ENCODE peak calls at places on chromosome 14, in ten cellular contexts. One of them, this sample, is unnamed.
A peak's percentile ranks its signal among the peaks of the same experiment; 100 is the strongest.

GRCh38 chr14:24734917-24735500 is 101.0 kb upstream of the GZMB start:
- DNase-seq in tibial nerve: no peak
- DNase-seq in HCT116: peak; percentile 39
- DNase-seq in A549: peak; percentile 7
- DNase-seq in lower leg skin: no peak
- DNase-seq in IMR-90: peak; percentile 69
- DNase-seq in upper lobe of left lung: no peak
- DNase-seq in gastrocnemius medialis: no peak
- DNase-seq in breast epithelium: no peak
- DNase-seq in adrenal gland: peak; percentile 32
- DNase-seq in this sample: no peak

GRCh38 chr14:60311417-60311816 is 62.4 kb downstream of the PPM1A start:
- DNase-seq in tibial nerve: no peak
- DNase-seq in HCT116: no peak
- DNase-seq in A549: no peak
- DNase-seq in lower leg skin: no peak
- DNase-seq in IMR-90: peak; percentile 66
- DNase-seq in upper lobe of left lung: no peak
- DNase-seq in gastrocnemius medialis: no peak
- DNase-seq in breast epithelium: no peak
- DNase-seq in adrenal gland: no peak
- DNase-seq in this sample: no peak

GRCh38 chr14:50335989-50336391 is 23.9 kb downstream of the DMAC2L start:
- DNase-seq in tibial nerve: no peak
- DNase-seq in HCT116: no peak
- DNase-seq in A549: no peak
- DNase-seq in lower leg skin: no peak
- DNase-seq in IMR-90: peak; percentile 65
- DNase-seq in upper lobe of left lung: no peak
- DNase-seq in gastrocnemius medialis: no peak
- DNase-seq in breast epithelium: no peak
- DNase-seq in adrenal gland: no peak
- DNase-seq in this sample: no peak

GRCh38 chr14:91985521-91986255 is 38.2 kb upstream of the FBLN5 start:
- DNase-seq in tibial nerve: no peak
- DNase-seq in HCT116: no peak
- DNase-seq in A549: no peak
- DNase-seq in lower leg skin: no peak
- DNase-seq in IMR-90: peak; percentile 17
- DNase-seq in upper lobe of left lung: no peak
- DNase-seq in gastrocnemius medialis: no peak
- DNase-seq in breast epithelium: no peak
- DNase-seq in adrenal gland: no peak
- DNase-seq in this sample: no peak

GRCh38 chr14:77988096-77988870 is 181.9 kb upstream of the NRXN3 start:
- DNase-seq in tibial nerve: no peak
- DNase-seq in HCT116: no peak
- DNase-seq in A549: no peak
- DNase-seq in lower leg skin: no peak
- DNase-seq in IMR-90: no peak
- DNase-seq in upper lobe of left lung: no peak
- DNase-seq in gastrocnemius medialis: no peak
- DNase-seq in breast epithelium: no peak
- DNase-seq in adrenal gland: no peak
- DNase-seq in this sample: no peak

GRCh38 chr14:71725802-71726638 is 206.2 kb upstream of the RGS6 start:
- DNase-seq in tibial nerve: no peak
- DNase-seq in HCT116: no peak
- DNase-seq in A549: no peak
- DNase-seq in lower leg skin: no peak
- DNase-seq in IMR-90: peak; percentile 86
- DNase-seq in upper lobe of left lung: no peak
- DNase-seq in gastrocnemius medialis: no peak
- DNase-seq in breast epithelium: no peak
- DNase-seq in adrenal gland: no peak
- DNase-seq in this sample: no peak

GRCh38 chr14:88804035-88804434 is 11.3 kb upstream of the EML5 start:
- DNase-seq in tibial nerve: no peak
- DNase-seq in HCT116: no peak
- DNase-seq in A549: no peak
- DNase-seq in lower leg skin: no peak
- DNase-seq in IMR-90: no peak
- DNase-seq in upper lobe of left lung: no peak
- DNase-seq in gastrocnemius medialis: no peak
- DNase-seq in breast epithelium: no peak
- DNase-seq in adrenal gland: no peak
- DNase-seq in this sample: no peak

GRCh38 chr14:40909906-40910305 is 696.8 kb upstream of the LRFN5 start:
- DNase-seq in tibial nerve: no peak
- DNase-seq in HCT116: no peak
- DNase-seq in A549: no peak
- DNase-seq in lower leg skin: no peak
- DNase-seq in IMR-90: no peak
- DNase-seq in upper lobe of left lung: no peak
- DNase-seq in gastrocnemius medialis: no peak
- DNase-seq in breast epithelium: no peak
- DNase-seq in adrenal gland: no peak
- DNase-seq in this sample: no peak

GRCh38 chr14:24315807-24316596 is 4.7 kb downstream of the LTB4R start:
- DNase-seq in tibial nerve: no peak
- DNase-seq in HCT116: no peak
- DNase-seq in A549: no peak
- DNase-seq in lower leg skin: peak; percentile 91
- DNase-seq in IMR-90: no peak
- DNase-seq in upper lobe of left lung: peak; percentile 90
- DNase-seq in gastrocnemius medialis: peak; percentile 31
- DNase-seq in breast epithelium: no peak
- DNase-seq in adrenal gland: no peak
- DNase-seq in this sample: no peak

GRCh38 chr14:35252485-35252884 is 39.7 kb upstream of the PSMA6 start:
- DNase-seq in tibial nerve: no peak
- DNase-seq in HCT116: no peak
- DNase-seq in A549: no peak
- DNase-seq in lower leg skin: no peak
- DNase-seq in IMR-90: no peak
- DNase-seq in upper lobe of left lung: no peak
- DNase-seq in gastrocnemius medialis: no peak
- DNase-seq in breast epithelium: no peak
- DNase-seq in adrenal gland: no peak
- DNase-seq in this sample: no peak

GRCh38 chr14:41449057-41449456 is 157.6 kb upstream of the LRFN5 start:
- DNase-seq in tibial nerve: no peak
- DNase-seq in HCT116: no peak
- DNase-seq in A549: no peak
- DNase-seq in lower leg skin: no peak
- DNase-seq in IMR-90: no peak
- DNase-seq in upper lobe of left lung: no peak
- DNase-seq in gastrocnemius medialis: no peak
- DNase-seq in breast epithelium: no peak
- DNase-seq in adrenal gland: no peak
- DNase-seq in this sample: no peak

GRCh38 chr14:26966942-26967341 is 369.1 kb upstream of the NOVA1 start:
- DNase-seq in tibial nerve: peak; percentile 16
- DNase-seq in HCT116: no peak
- DNase-seq in A549: no peak
- DNase-seq in lower leg skin: no peak
- DNase-seq in IMR-90: no peak
- DNase-seq in upper lobe of left lung: no peak
- DNase-seq in gastrocnemius medialis: peak; percentile 66
- DNase-seq in breast epithelium: no peak
- DNase-seq in adrenal gland: no peak
- DNase-seq in this sample: no peak

GRCh38 chr14:95018845-95019244 is 138.5 kb downstream of the DICER1 start:
- DNase-seq in tibial nerve: no peak
- DNase-seq in HCT116: no peak
- DNase-seq in A549: no peak
- DNase-seq in lower leg skin: no peak
- DNase-seq in IMR-90: no peak
- DNase-seq in upper lobe of left lung: no peak
- DNase-seq in gastrocnemius medialis: no peak
- DNase-seq in breast epithelium: no peak
- DNase-seq in adrenal gland: no peak
- DNase-seq in this sample: no peak

GRCh38 chr14:65128096-65128495 is 25.8 kb upstream of the MAX start:
- DNase-seq in tibial nerve: no peak
- DNase-seq in HCT116: no peak
- DNase-seq in A549: no peak
- DNase-seq in lower leg skin: no peak
- DNase-seq in IMR-90: peak; percentile 13
- DNase-seq in upper lobe of left lung: no peak
- DNase-seq in gastrocnemius medialis: no peak
- DNase-seq in breast epithelium: no peak
- DNase-seq in adrenal gland: no peak
- DNase-seq in this sample: no peak

GRCh38 chr14:103313704-103314103 is 20.3 kb upstream of the EIF5 start:
- DNase-seq in tibial nerve: no peak
- DNase-seq in HCT116: no peak
- DNase-seq in A549: no peak
- DNase-seq in lower leg skin: peak; percentile 54
- DNase-seq in IMR-90: no peak
- DNase-seq in upper lobe of left lung: no peak
- DNase-seq in gastrocnemius medialis: no peak
- DNase-seq in breast epithelium: no peak
- DNase-seq in adrenal gland: no peak
- DNase-seq in this sample: no peak

GRCh38 chr14:103314496-103315277 is 19.4 kb upstream of the EIF5 start:
- DNase-seq in tibial nerve: no peak
- DNase-seq in HCT116: no peak
- DNase-seq in A549: no peak
- DNase-seq in lower leg skin: peak; percentile 46
- DNase-seq in IMR-90: no peak
- DNase-seq in upper lobe of left lung: no peak
- DNase-seq in gastrocnemius medialis: no peak
- DNase-seq in breast epithelium: no peak
- DNase-seq in adrenal gland: no peak
- DNase-seq in this sample: no peak

GRCh38 chr14:103315941-103316340 is 18.1 kb upstream of the EIF5 start:
- DNase-seq in tibial nerve: no peak
- DNase-seq in HCT116: no peak
- DNase-seq in A549: no peak
- DNase-seq in lower leg skin: no peak
- DNase-seq in IMR-90: no peak
- DNase-seq in upper lobe of left lung: peak; percentile 56
- DNase-seq in gastrocnemius medialis: no peak
- DNase-seq in breast epithelium: no peak
- DNase-seq in adrenal gland: no peak
- DNase-seq in this sample: no peak

GRCh38 chr14:103316723-103317122 is 17.3 kb upstream of the EIF5 start:
- DNase-seq in tibial nerve: no peak
- DNase-seq in HCT116: no peak
- DNase-seq in A549: no peak
- DNase-seq in lower leg skin: no peak
- DNase-seq in IMR-90: no peak
- DNase-seq in upper lobe of left lung: peak; percentile 54
- DNase-seq in gastrocnemius medialis: no peak
- DNase-seq in breast epithelium: no peak
- DNase-seq in adrenal gland: no peak
- DNase-seq in this sample: no peak

GRCh38 chr14:103315368-103315911 is 18.6 kb upstream of the EIF5 start:
- DNase-seq in tibial nerve: no peak
- DNase-seq in HCT116: no peak
- DNase-seq in A549: no peak
- DNase-seq in lower leg skin: no peak
- DNase-seq in IMR-90: peak; percentile 74
- DNase-seq in upper lobe of left lung: no peak
- DNase-seq in gastrocnemius medialis: peak; percentile 57
- DNase-seq in breast epithelium: peak; percentile 82
- DNase-seq in adrenal gland: no peak
- DNase-seq in this sample: no peak
- TF ChIP-seq POLR2A in tibial nerve: no peak
- TF ChIP-seq POLR2A in HCT116: no peak
- TF ChIP-seq POLR2A in A549: no peak
- TF ChIP-seq POLR2A in lower leg skin: no peak
- TF ChIP-seq POLR2A in IMR-90: no peak
- TF ChIP-seq POLR2A in upper lobe of left lung: no peak
- TF ChIP-seq POLR2A in gastrocnemius medialis: no peak
- TF ChIP-seq POLR2A in breast epithelium: no peak
- TF ChIP-seq POLR2A in adrenal gland: no peak
- TF ChIP-seq POLR2A in this sample: no peak

DNA sequence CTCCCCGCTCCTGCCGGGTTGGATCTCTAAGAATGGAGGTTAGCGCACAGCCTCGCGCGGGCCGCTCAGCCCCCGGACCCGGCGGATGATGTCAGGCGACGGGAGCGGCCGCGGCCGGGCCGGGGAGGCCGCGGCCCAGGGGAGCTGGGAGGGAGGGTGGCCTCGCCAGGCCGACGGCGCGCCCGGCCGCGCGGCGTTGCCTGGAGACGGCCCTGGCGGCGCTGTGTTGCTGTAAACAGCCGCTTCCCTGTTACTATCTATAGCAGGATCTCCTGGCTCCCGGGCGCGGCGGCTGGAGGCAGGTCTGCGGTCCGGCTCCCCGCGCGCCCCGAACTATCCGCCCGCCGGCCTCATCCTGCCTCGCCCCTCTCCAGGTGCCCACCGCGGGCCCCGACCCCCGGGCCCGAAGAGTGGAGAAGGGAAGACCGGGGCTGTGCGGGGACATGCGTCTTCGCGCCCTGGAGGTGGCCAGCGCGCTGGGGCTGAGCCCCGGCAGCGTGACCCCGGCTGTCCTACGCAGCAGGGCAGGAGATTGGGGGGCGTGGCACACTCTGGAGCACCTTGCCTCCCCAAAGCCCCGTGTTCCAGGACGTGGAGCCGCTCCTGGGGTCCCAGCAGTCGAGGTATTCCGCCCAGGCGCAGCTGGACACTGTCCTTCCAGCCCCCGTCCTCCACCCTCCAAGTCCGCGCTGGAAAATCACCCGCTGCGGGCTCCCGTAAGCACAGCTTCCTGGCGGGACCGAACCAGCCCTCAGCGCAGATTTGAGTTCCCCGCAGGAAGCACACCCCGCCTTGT is 1.4 kb upstream of the FOS start:
- DNase-seq in tibial nerve: peak; percentile 85
- DNase-seq in HCT116: no peak
- DNase-seq in A549: peak; percentile 85
- DNase-seq in lower leg skin: peak; percentile 98
- DNase-seq in IMR-90: peak; percentile 89
- DNase-seq in upper lobe of left lung: peak; percentile 97
- DNase-seq in gastrocnemius medialis: peak; percentile 92
- DNase-seq in breast epithelium: peak; percentile 91
- DNase-seq in adrenal gland: peak; percentile 92
- DNase-seq in this sample: peak; percentile 52
- TF ChIP-seq POLR2A in tibial nerve: peak; percentile 92
- TF ChIP-seq POLR2A in HCT116: no peak
- TF ChIP-seq POLR2A in A549: no peak
- TF ChIP-seq POLR2A in lower leg skin: no peak
- TF ChIP-seq POLR2A in IMR-90: peak; percentile 76
- TF ChIP-seq POLR2A in upper lobe of left lung: peak; percentile 98
- TF ChIP-seq POLR2A in gastrocnemius medialis: peak; percentile 99
- TF ChIP-seq POLR2A in breast epithelium: peak; percentile 87
- TF ChIP-seq POLR2A in adrenal gland: peak; percentile 97
- TF ChIP-seq POLR2A in this sample: no peak

GRCh38 chr14:75660630-75661498 is at the start of the genes ERG28 and TTLL5:
- DNase-seq in tibial nerve: peak; percentile 94
- DNase-seq in HCT116: peak; percentile 99
- DNase-seq in A549: peak; percentile 99
- DNase-seq in lower leg skin: peak; percentile 99
- DNase-seq in IMR-90: peak; percentile 99
- DNase-seq in upper lobe of left lung: peak; percentile 99
- DNase-seq in gastrocnemius medialis: peak; percentile 98
- DNase-seq in breast epithelium: peak; percentile 99
- DNase-seq in adrenal gland: peak; percentile 95
- DNase-seq in this sample: peak; percentile 94
- TF ChIP-seq POLR2A in tibial nerve: peak; percentile 69
- TF ChIP-seq POLR2A in HCT116: peak; percentile 61
- TF ChIP-seq POLR2A in A549: peak; percentile 73
- TF ChIP-seq POLR2A in lower leg skin: no peak
- TF ChIP-seq POLR2A in IMR-90: peak; percentile 51
- TF ChIP-seq POLR2A in upper lobe of left lung: peak; percentile 79
- TF ChIP-seq POLR2A in gastrocnemius medialis: peak; percentile 54
- TF ChIP-seq POLR2A in breast epithelium: peak; percentile 68
- TF ChIP-seq POLR2A in adrenal gland: peak; percentile 70
- TF ChIP-seq POLR2A in this sample: peak; percentile 70

GRCh38 chr14:104970231-104971068 is 7.7 kb downstream of the AHNAK2 start:
- DNase-seq in tibial nerve: peak; percentile 64
- DNase-seq in HCT116: peak; percentile 56
- DNase-seq in A549: peak; percentile 78
- DNase-seq in lower leg skin: peak; percentile 98
- DNase-seq in IMR-90: peak; percentile 81
- DNase-seq in upper lobe of left lung: peak; percentile 79
- DNase-seq in gastrocnemius medialis: peak; percentile 74
- DNase-seq in breast epithelium: no peak
- DNase-seq in adrenal gland: no peak
- DNase-seq in this sample: no peak
- TF ChIP-seq POLR2A in tibial nerve: peak; percentile 40
- TF ChIP-seq POLR2A in HCT116: no peak
- TF ChIP-seq POLR2A in A549: peak; percentile 50
- TF ChIP-seq POLR2A in lower leg skin: no peak
- TF ChIP-seq POLR2A in IMR-90: no peak
- TF ChIP-seq POLR2A in upper lobe of left lung: no peak
- TF ChIP-seq POLR2A in gastrocnemius medialis: no peak
- TF ChIP-seq POLR2A in breast epithelium: no peak
- TF ChIP-seq POLR2A in adrenal gland: no peak
- TF ChIP-seq POLR2A in this sample: no peak